ENCODE peak calls at places on chromosome 6, in seven cellular contexts. Z is central memory CD4-positive, alpha-beta T cell; F is amygdala; A is naive thymus-derived CD8-positive, alpha-beta T cell; N is ELR; X is activated naive CD4-positive, alpha-beta T cell; W is SK-N-SH. O is an unnamed sample.

GRCh38 chr6:39347201-39347600 is 24.7 kb upstream of the KCNK16 start:
- DNase-seq in Z (no peak), F (no peak), A (no peak), N (no peak), X (no peak), W (no peak), O (no peak)

GRCh38 chr6:137933696-137934095 is 66.6 kb downstream of the TNFAIP3 start:
- DNase-seq in Z (no peak), F (no peak), A (no peak), N (peak), X (no peak), W (no peak), O (no peak)

GRCh38 chr6:75350808-75351207 is 66.2 kb upstream of the TMEM30A start:
- DNase-seq in Z (no peak), F (no peak), A (no peak), N (no peak), X (no peak), W (no peak), O (no peak)

GRCh38 chr6:34922177-34922663 is 33.2 kb downstream of the ANKS1A start:
- DNase-seq in Z (no peak), F (no peak), A (no peak), N (peak), X (no peak), W (no peak), O (no peak)

GRCh38 chr6:35417979-35418661 is 34.0 kb upstream of the FANCE start:
- DNase-seq in Z (no peak), F (peak), A (peak), N (no peak), X (no peak), W (peak), O (no peak)

GRCh38 chr6:159722655-159723054 is 4.7 kb upstream of the WTAP start:
- DNase-seq in Z (no peak), F (no peak), A (no peak), N (no peak), X (no peak), W (no peak), O (no peak)

GRCh38 chr6:14542670-14543366 is 425.2 kb downstream of the CD83 start:
- DNase-seq in Z (no peak), F (no peak), A (no peak), N (peak), X (no peak), W (no peak), O (no peak)

GRCh38 chr6:164927288-164928040 is 381.9 kb downstream of the C6orf118 start:
- DNase-seq in Z (peak), F (peak), A (peak), N (peak), X (peak), W (peak), O (peak)

GRCh38 chr6:4164043-4164442 is 28.7 kb upstream of the ECI2 start:
- DNase-seq in Z (no peak), F (no peak), A (no peak), N (no peak), X (no peak), W (no peak), O (no peak)

GRCh38 chr6:96022225-96022624 is 6.5 kb downstream of the FUT9 start:
- DNase-seq in Z (no peak), F (no peak), A (no peak), N (no peak), X (no peak), W (no peak), O (no peak)

GRCh38 chr6:37180075-37180474 is 10.1 kb downstream of the PIM1 start:
- DNase-seq in Z (no peak), F (no peak), A (no peak), N (no peak), X (no peak), W (no peak), O (no peak)

GRCh38 chr6:166595061-166595780 is 8.7 kb upstream of the RAMACL start:
- DNase-seq in Z (no peak), F (no peak), A (no peak), N (peak), X (no peak), W (no peak), O (no peak)

O was measured in central memory CD8-positive, alpha-beta T cell.